ENCODE peak calls at places on chromosomes 12 and 14, in six cellular contexts. Q is ovary, U is gastrocnemius medialis, D is aorta, K is RWPE2, W is esophagus squamous epithelium. L is an unnamed sample. For H3K27me3, the result is how much of the 10 kb centered on the place peaks cover.

GRCh38 chr12:22271036-22271435 is 63.5 kb downstream of the ST8SIA1 start:
- DNase-seq in Q (no peak), U (no peak), D (no peak), K (no peak), W (no peak), L (no peak)

GRCh38 chr14:98953544-98954346 is 318.3 kb downstream of the BCL11B start:
- DNase-seq in Q (peak), U (peak), D (peak), K (peak), W (no peak), L (no peak)

GRCh38 chr14:105430042-105430441 is 10.4 kb downstream of the MTA1 start:
- DNase-seq in Q (no peak), U (no peak), D (no peak), K (no peak), W (no peak), L (no peak)

GRCh38 chr12:32454866-32455265 is 55.5 kb downstream of the FGD4 start:
- DNase-seq in Q (no peak), U (no peak), D (no peak), K (no peak), W (no peak), L (no peak)

GRCh38 chr12:26113194-26113654 is 11.6 kb downstream of the BHLHE41 start:
- DNase-seq in Q (no peak), U (peak), D (no peak), K (no peak), W (no peak), L (no peak)

GRCh38 chr14:85233756-85234545 is 296.0 kb upstream of the FLRT2 start:
- DNase-seq in Q (no peak), U (no peak), D (no peak), K (peak), W (no peak), L (no peak)

GRCh38 chr12:104598342-104599271 is 141.9 kb downstream of the CHST11 start:
- DNase-seq in Q (no peak), U (no peak), D (no peak), K (no peak), W (no peak), L (no peak)

GRCh38 chr12:131383741-131384543 is 326.9 kb upstream of the SFSWAP start:
- DNase-seq in Q (no peak), U (no peak), D (no peak), K (no peak), W (no peak), L (no peak)

GRCh38 chr12:75892779-75893408 is 138.7 kb downstream of the PHLDA1 start:
- DNase-seq in Q (no peak), U (no peak), D (no peak), K (no peak), W (no peak), L (no peak)

GRCh38 chr12:124273630-124274029 is 21.3 kb upstream of the RFLNA start:
- DNase-seq in Q (no peak), U (no peak), D (no peak), K (no peak), W (no peak), L (peak)

GRCh38 chr12:28231248-28231647 is 41.0 kb downstream of the CCDC91 start:
- DNase-seq in Q (no peak), U (no peak), D (no peak), K (no peak), W (no peak), L (no peak)

GRCh38 chr14:65211341-65211987 is 109.1 kb upstream of the MAX start:
- DNase-seq in Q (no peak), U (no peak), D (no peak), K (no peak), W (no peak), L (no peak)

GRCh38 chr14:88505621-88506020 is 49.2 kb downstream of the PTPN21 start:
- DNase-seq in Q (no peak), U (no peak), D (no peak), K (no peak), W (no peak), L (no peak)

GRCh38 chr12:85872497-85873091 is 1.5 kb upstream of the NTS start:
- DNase-seq in Q (no peak), U (no peak), D (no peak), K (no peak), W (no peak), L (no peak)

GRCh38 chr14:24232645-24233537 is at the start of gene GMPR2:
- DNase-seq in Q (no peak), U (peak), D (no peak), K (no peak), W (no peak), L (no peak)

GRCh38 chr12:53965251-53966069 is 7.5 kb upstream of the HOXC11 start:
- DNase-seq in Q (no peak), U (no peak), D (no peak), K (peak), W (no peak), L (no peak)
- H3K27me3 ChIP-seq in Q (under half), U (half or more), D (under half), K (half or more), W (half or more), L (under half)

DNA sequence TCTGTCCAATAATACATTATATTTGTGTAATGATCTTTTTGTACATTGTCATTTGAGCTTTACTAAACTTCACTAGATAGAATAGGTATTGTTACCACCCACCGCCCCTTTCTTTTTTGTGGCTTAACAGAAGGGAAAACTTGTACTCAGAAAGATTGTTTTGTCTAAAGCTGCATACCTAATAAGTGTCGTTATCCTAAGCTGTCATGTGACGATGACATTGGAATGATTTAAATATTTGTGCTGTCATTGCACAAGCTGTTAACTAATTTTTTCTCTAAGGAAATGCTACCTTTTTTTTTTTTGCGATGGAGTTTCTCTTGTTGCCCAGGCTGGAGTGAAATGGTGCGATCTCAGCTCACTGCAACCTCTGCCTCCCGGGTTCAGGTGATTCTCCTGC is 3.6 kb downstream of the DIP2B start:
- DNase-seq in Q (no peak), U (no peak), D (no peak), K (no peak), W (no peak), L (no peak)
- H3K4me3 ChIP-seq in Q (no peak), U (no peak), D (no peak), K (no peak), W (no peak), L (no peak)

GRCh38 chr12:132511516-132512196 is 21.7 kb downstream of the FBRSL1 start:
- DNase-seq in Q (no peak), U (no peak), D (no peak), K (no peak), W (no peak), L (no peak)
- H3K27ac ChIP-seq in Q (no peak), U (no peak), D (no peak), K (no peak), W (no peak), L (no peak)

DNA sequence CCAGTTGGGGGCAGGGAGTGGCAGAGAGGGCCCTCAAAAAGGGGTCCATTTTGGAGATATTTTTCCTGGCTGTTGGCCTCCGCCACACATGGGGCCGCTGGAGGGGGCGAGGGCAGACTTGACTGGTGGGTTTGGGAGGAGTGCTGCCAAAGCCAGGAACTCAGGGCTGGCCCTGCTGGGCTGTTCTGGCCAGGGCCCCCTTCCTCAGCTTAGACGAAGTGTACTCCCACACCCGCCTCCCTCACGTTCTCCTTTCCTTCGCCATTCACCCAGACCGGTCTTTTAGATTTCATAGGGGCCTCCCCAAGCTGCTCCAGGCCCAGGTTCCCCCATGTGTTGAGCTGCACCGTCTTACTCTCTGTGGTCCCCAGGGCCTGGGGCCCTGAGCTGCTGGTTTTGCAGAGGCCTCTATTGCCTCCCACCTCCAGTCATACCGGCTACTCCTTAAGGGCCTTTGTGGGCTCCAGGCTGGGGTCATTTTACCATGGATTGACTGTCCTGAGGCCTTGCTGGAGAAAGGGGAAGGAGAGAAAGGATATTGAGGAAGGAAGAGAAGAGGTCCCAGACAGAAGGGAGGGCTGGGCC is 1.3 kb downstream of the KRT7 start:
- DNase-seq in Q (no peak), U (no peak), D (no peak), K (peak), W (no peak), L (no peak)
- H3K27me3 ChIP-seq in Q (under half), U (under half), D (under half), K (under half), W (under half), L (under half)

DNA sequence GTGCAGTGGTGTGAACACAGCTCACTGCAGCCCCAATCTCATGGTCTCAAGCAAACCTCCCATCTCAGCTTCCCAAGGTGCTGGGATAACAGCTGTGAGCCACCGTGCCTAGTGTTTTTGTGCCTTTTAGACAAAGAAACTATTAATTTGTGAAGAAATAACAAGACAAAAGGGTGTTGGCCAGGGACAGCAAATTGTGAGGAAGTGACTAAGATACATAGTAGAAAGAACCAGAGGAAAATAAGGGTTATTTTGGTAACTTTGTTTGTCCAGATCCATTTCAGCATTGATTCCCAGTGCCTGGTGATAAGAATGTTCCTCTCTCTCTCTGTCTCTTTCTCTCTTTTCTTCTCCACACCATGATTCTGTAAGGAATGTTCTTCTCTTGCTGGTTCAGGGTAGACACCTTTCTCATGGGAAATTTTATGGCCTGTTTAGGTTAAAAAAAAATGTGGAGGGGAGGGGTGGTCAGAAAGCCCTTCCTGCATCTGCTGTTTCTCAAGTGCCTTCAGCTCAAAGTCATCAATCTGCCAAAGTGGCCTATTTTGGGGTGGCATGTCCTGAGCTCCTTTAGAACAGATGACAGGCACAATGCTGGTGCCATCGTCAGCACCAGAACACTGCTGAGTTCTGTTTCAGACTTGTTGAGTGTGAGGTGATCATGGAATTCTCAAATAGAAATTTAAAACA is 184.4 kb upstream of the EEA1 start:
- DNase-seq in Q (no peak), U (no peak), D (no peak), K (no peak), W (no peak), L (no peak)
- H3K4me3 ChIP-seq in Q (no peak), U (no peak), D (no peak), K (no peak), W (no peak), L (no peak)

GRCh38 chr12:29782821-29783772 is 645 bp downstream of the TMTC1 start:
- DNase-seq in Q (peak), U (peak), D (peak), K (peak), W (no peak), L (peak)
- H3K27ac ChIP-seq in Q (peak), U (peak), D (no peak), K (peak), W (peak), L (no peak)

L was measured in WERI-Rb-1.